ENCODE peak calls at places on chromosome 11, in eight cellular contexts. V is effector memory CD4-positive, alpha-beta T cell; X is astrocyte of the spinal cord; W is CD4-positive, alpha-beta memory T cell; S is aorta; F is OCI-LY7; D is kidney; M is brain microvascular endothelial cell. Q is an unnamed sample.

GRCh38 chr11:120432056-120433018 is 79.2 kb upstream of the GRIK4 start:
- DNase-seq in M (peak; percentile 99), X (peak; percentile 99), W (no peak), D (no peak), F (no peak), V (no peak), S (no peak), Q (peak; percentile 40)

GRCh38 chr11:66115638-66116410 is 45.8 kb downstream of the PACS1 start:
- DNase-seq in D (no peak), F (peak; percentile 48), W (peak; percentile 54), X (peak; percentile 35), V (no peak), S (no peak), M (no peak), Q (peak; percentile 93)

GRCh38 chr11:117095301-117096139 is 2.7 kb downstream of the SIK3 start:
- DNase-seq in W (peak; percentile 46), D (no peak), F (no peak), M (no peak), S (no peak), V (no peak), X (no peak), Q (peak; percentile 14)

GRCh38 chr11:81237139-81237538 is 1496.5 kb downstream of the FAM181B start:
- DNase-seq in D (no peak), M (peak; percentile 64), W (no peak), F (peak; percentile 19), S (no peak), X (peak; percentile 50), V (no peak), Q (peak; percentile 31)

GRCh38 chr11:30016588-30017363 is at the start of gene KCNA4:
- DNase-seq in X (no peak), S (peak; percentile 80), W (no peak), V (no peak), F (no peak), M (no peak), D (peak; percentile 56), Q (no peak)

GRCh38 chr11:69812927-69813326 is 6.3 kb downstream of the FGF3 start:
- DNase-seq in D (no peak), S (no peak), V (no peak), X (no peak), M (no peak), F (no peak), W (no peak), Q (no peak)

GRCh38 chr11:46505741-46506485 is 87.9 kb downstream of the AMBRA1 start:
- DNase-seq in M (no peak), S (no peak), X (no peak), D (no peak), F (no peak), V (no peak), W (no peak), Q (no peak)

GRCh38 chr11:110026823-110027626 is 66.2 kb upstream of the ZC3H12C start:
- DNase-seq in X (no peak), S (no peak), W (no peak), M (no peak), D (no peak), V (no peak), F (peak; percentile 89), Q (peak; percentile 92)

GRCh38 chr11:70365536-70365912 is 32.8 kb upstream of the CTTN start:
- DNase-seq in W (no peak), S (no peak), D (no peak), X (no peak), F (no peak), V (no peak), M (no peak), Q (no peak)

GRCh38 chr11:66467034-66467659 is 442 bp downstream of the PELI3 start:
- DNase-seq in X (peak; percentile 12), D (peak; percentile 81), S (peak; percentile 82), F (no peak), W (peak; percentile 50), V (no peak), M (no peak), Q (peak; percentile 28)

GRCh38 chr11:92505689-92506088 is 281.1 kb downstream of the FAT3 start:
- DNase-seq in X (no peak), F (no peak), M (no peak), S (no peak), W (no peak), D (no peak), V (no peak), Q (no peak)

GRCh38 chr11:117815262-117815803 is 9.2 kb downstream of the FXYD2 start:
- DNase-seq in F (peak; percentile 83), X (no peak), D (peak; percentile 80), S (no peak), M (no peak), V (peak; percentile 70), W (peak; percentile 93), Q (peak; percentile 94)

GRCh38 chr11:93652161-93652597 is 9.3 kb upstream of the CEP295 start:
- DNase-seq in S (no peak), W (no peak), X (peak; percentile 60), V (no peak), D (no peak), F (peak; percentile 43), M (peak; percentile 50), Q (peak; percentile 41)

GRCh38 chr11:28009383-28009782 is 98.6 kb downstream of the KIF18A start:
- DNase-seq in W (no peak), V (no peak), M (no peak), S (no peak), F (no peak), X (peak; percentile 58), D (no peak), Q (no peak)

GRCh38 chr11:12207384-12208150 is 97.2 kb downstream of the MICAL2 start:
- DNase-seq in S (no peak), D (no peak), M (peak; percentile 92), W (no peak), X (peak; percentile 95), V (no peak), F (no peak), Q (peak; percentile 36)

DNA sequence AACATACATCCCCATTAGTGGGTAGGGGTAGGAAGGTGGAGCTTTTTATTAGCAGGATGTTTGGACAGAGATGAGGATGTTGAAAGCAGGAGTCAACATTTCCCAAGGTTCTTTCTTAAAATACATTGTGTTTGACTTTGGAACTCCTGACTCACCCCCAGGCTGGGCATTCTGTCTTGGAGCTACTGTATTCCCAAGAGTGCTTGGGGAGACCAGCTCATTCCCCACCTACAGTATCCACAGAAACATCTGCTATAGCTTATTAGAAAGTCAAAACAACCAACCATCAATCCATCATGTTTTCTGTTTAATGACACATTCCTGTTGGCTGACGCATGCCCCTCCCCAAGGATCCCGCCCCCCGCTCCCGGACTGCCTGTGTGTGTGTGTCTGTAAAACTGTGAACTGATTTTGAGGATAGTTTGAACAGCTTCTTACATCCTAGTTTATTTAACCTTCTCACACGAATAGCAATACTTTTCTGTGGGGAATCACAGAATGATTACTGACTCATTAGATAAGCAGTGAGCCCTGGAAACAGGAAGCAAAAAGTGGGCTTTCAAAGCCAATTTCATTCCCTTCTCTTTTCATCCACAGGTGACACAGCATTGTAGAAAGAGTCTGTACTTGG is 109.6 kb downstream of the CCDC81 start:
- DNase-seq in M (peak; percentile 97), V (no peak), F (no peak), X (peak; percentile 97), D (no peak), S (peak; percentile 89), W (no peak), Q (no peak)
- H3K4me3 ChIP-seq in M (no peak overlapping the region), V (no peak overlapping the region), F (no peak overlapping the region), X (no peak overlapping the region), D (no peak overlapping the region), S (no peak overlapping the region), W (no peak overlapping the region), Q (no peak overlapping the region)

GRCh38 chr11:47863189-47863892 is 15.2 kb upstream of the NUP160 start:
- DNase-seq in V (no peak), X (peak; percentile 78), W (no peak), S (no peak), F (peak; percentile 66), D (no peak), M (peak; percentile 36), Q (peak; percentile 60)
- H3K4me3 ChIP-seq in V (no peak overlapping the region), X (no peak overlapping the region), W (no peak overlapping the region), S (no peak overlapping the region), F (peak overlapping the region; percentile 15), D (no peak overlapping the region), M (no peak overlapping the region), Q (no peak overlapping the region)

GRCh38 chr11:111635706-111636045 is 33.4 kb downstream of the SIK2 start:
- DNase-seq in D (no peak), W (no peak), M (peak; percentile 52), V (no peak), X (peak; percentile 89), S (no peak), F (no peak), Q (no peak)

GRCh38 chr11:111633248-111633647 is 31.0 kb downstream of the SIK2 start:
- DNase-seq in M (no peak), V (no peak), F (no peak), S (no peak), W (no peak), X (no peak), D (no peak), Q (no peak)

GRCh38 chr11:111633756-111634362 is 31.6 kb downstream of the SIK2 start:
- DNase-seq in S (no peak), F (no peak), D (no peak), V (no peak), W (no peak), M (peak; percentile 9), X (peak; percentile 43), Q (peak; percentile 23)

GRCh38 chr11:111632798-111633197 is 30.5 kb downstream of the SIK2 start:
- DNase-seq in M (no peak), D (no peak), W (no peak), F (no peak), S (no peak), X (no peak), V (no peak), Q (no peak)

DNA sequence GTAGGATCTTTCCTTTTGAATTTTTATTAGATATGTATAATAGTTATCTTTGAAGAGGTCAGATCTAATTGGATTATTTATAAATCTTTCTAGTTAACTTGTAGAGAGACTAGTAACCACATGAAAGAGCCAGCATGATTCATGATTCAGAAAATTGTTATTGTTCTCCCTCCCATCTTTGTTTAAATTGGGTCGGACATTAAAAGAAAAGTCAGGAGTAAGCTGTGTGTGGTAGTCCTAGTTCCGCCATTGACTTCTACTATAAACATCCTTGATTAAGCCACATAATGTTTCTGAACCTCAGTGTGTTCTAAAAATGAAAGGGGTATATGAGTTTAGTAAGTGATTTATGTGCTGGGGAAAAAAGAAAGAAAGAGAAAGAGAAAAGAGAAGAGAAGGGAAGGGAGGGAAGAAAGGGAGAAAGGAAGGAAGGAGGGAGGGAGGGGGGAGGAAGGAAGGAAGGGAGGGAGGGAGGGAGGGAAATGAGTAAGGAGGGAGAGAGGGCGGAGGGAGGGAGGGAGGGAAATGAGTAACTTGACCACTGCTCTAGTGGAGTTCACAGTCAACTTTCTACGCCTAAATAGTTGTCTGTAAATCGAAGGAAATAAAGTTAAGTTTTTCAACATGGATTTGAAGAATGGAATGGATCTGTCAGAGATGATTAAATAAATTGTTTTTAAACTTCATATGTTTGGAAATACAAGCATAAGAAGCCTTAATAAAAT is 32.9 kb downstream of the SIK2 start:
- DNase-seq in F (no peak), S (no peak), D (no peak), M (no peak), W (no peak), X (peak; percentile 83), V (no peak), Q (no peak)
- H3K4me3 ChIP-seq in F (no peak overlapping the region), S (no peak overlapping the region), D (no peak overlapping the region), M (no peak overlapping the region), W (no peak overlapping the region), X (no peak overlapping the region), V (no peak overlapping the region), Q (no peak overlapping the region)

DNA sequence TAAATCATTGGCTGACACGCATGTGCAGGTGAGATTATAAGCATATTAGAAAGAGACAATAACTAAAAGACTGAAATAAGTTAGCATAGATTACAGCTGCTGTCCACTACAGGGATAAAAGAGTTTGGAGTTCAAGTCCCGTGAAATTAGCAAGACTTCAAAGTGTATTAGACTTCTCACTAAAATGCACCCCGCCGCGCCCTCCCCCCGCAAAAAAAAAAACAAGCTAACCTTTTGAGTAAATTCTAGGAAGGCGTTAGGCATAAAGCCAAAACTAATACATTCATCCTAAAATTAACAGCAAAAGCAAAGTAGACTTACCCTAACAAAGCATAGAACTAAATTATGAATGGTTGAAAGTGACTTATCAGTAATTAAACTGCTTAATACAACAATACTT is 580.9 kb upstream of the CHORDC1 start:
- DNase-seq in D (no peak), S (no peak), V (no peak), X (no peak), M (no peak), F (no peak), W (no peak), Q (no peak)
- H3K4me3 ChIP-seq in D (no peak overlapping the region), S (no peak overlapping the region), V (no peak overlapping the region), X (no peak overlapping the region), M (no peak overlapping the region), F (no peak overlapping the region), W (no peak overlapping the region), Q (no peak overlapping the region)